ENCODE peak calls at places on chromosomes 1 and 21, in four cellular contexts. One of them, this sample, is unnamed.
A peak's percentile ranks its signal among the peaks of the same experiment; 100 is the strongest.

GRCh38 chr1:204130178-204130577 is 21.7 kb downstream of the ETNK2 start:
- DNase-seq in stomach: peak; percentile 71
- DNase-seq in HCT116: no peak
- DNase-seq in body of pancreas: peak; percentile 95
- DNase-seq in this sample: peak; percentile 77

GRCh38 chr1:179327679-179328078 is 34.1 kb downstream of the SOAT1 start:
- DNase-seq in HCT116: no peak
- DNase-seq in body of pancreas: no peak
- DNase-seq in stomach: no peak
- DNase-seq in this sample: no peak

GRCh38 chr1:178189814-178190213 is 95.9 kb downstream of the RASAL2 start:
- DNase-seq in body of pancreas: no peak
- DNase-seq in stomach: no peak
- DNase-seq in HCT116: peak; percentile 13
- DNase-seq in this sample: peak; percentile 61

GRCh38 chr21:34924767-34925425 is 124.2 kb downstream of the RUNX1 start:
- DNase-seq in HCT116: no peak
- DNase-seq in body of pancreas: no peak
- DNase-seq in stomach: no peak
- DNase-seq in this sample: no peak

GRCh38 chr1:169312084-169312954 is 55.3 kb downstream of the NME7 start:
- DNase-seq in body of pancreas: no peak
- DNase-seq in HCT116: peak; percentile 90
- DNase-seq in stomach: no peak
- DNase-seq in this sample: peak; percentile 16

GRCh38 chr1:83961571-83962295 is 37.2 kb downstream of the TTLL7 start:
- DNase-seq in stomach: no peak
- DNase-seq in HCT116: no peak
- DNase-seq in body of pancreas: no peak
- DNase-seq in this sample: no peak

GRCh38 chr1:213327318-213327667 is 276.3 kb downstream of the RPS6KC1 start:
- DNase-seq in HCT116: no peak
- DNase-seq in body of pancreas: peak; percentile 16
- DNase-seq in stomach: no peak
- DNase-seq in this sample: peak; percentile 38

GRCh38 chr1:87872692-87873091 is 544.0 kb downstream of the LMO4 start:
- DNase-seq in HCT116: no peak
- DNase-seq in body of pancreas: no peak
- DNase-seq in stomach: no peak
- DNase-seq in this sample: no peak

GRCh38 chr1:203765029-203765837 is at the start of gene LAX1:
- DNase-seq in stomach: peak; percentile 43
- DNase-seq in body of pancreas: no peak
- DNase-seq in HCT116: no peak
- DNase-seq in this sample: no peak

GRCh38 chr1:19484793-19485361 is 462 bp downstream of the CAPZB start:
- DNase-seq in HCT116: no peak
- DNase-seq in stomach: no peak
- DNase-seq in body of pancreas: no peak
- DNase-seq in this sample: peak; percentile 62

DNA sequence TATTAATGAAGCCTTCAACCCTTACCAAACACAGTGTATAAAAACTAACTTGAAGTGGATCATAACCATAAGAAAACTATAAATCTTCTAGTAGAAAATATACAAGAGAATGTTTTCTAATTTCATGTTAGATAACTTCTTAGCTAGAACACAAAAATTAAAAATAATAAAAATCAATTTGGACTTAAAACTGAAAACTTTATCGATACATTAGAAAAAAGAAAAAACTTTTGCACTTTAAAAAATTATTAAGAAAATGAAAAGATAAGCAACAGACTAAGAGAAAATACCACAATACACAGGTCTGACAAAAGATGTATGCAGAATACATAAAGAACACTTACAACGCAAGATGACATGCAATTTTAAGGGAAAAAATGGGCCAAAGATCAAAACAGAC is 8.7 kb downstream of the COP1 start:
- DNase-seq in stomach: no peak
- DNase-seq in body of pancreas: no peak
- DNase-seq in HCT116: no peak
- DNase-seq in this sample: no peak
- TF ChIP-seq POLR2A in stomach: no peak
- TF ChIP-seq POLR2A in body of pancreas: no peak
- TF ChIP-seq POLR2A in HCT116: no peak
- TF ChIP-seq POLR2A in this sample: no peak

GRCh38 chr1:163173121-163173520 is 29.6 kb downstream of the RGS5 start:
- DNase-seq in body of pancreas: no peak
- DNase-seq in HCT116: no peak
- DNase-seq in stomach: no peak
- DNase-seq in this sample: no peak

GRCh38 chr1:163176797-163177196 is 25.9 kb downstream of the RGS5 start:
- DNase-seq in stomach: no peak
- DNase-seq in body of pancreas: no peak
- DNase-seq in HCT116: no peak
- DNase-seq in this sample: no peak

GRCh38 chr1:163172596-163172995 is 30.1 kb downstream of the RGS5 start:
- DNase-seq in stomach: no peak
- DNase-seq in body of pancreas: no peak
- DNase-seq in HCT116: no peak
- DNase-seq in this sample: no peak

GRCh38 chr1:163171826-163172225 is 30.9 kb downstream of the RGS5 start:
- DNase-seq in stomach: no peak
- DNase-seq in body of pancreas: no peak
- DNase-seq in HCT116: no peak
- DNase-seq in this sample: no peak

GRCh38 chr1:163174524-163175437 is 27.9 kb downstream of the RGS5 start:
- DNase-seq in HCT116: peak; percentile 32
- DNase-seq in body of pancreas: peak; percentile 62
- DNase-seq in stomach: peak; percentile 66
- DNase-seq in this sample: peak; percentile 81
- H3K4me3 ChIP-seq in HCT116: no peak overlapping the region
- H3K4me3 ChIP-seq in body of pancreas: no peak overlapping the region
- H3K4me3 ChIP-seq in stomach: no peak overlapping the region
- H3K4me3 ChIP-seq in this sample: no peak overlapping the region

GRCh38 chr1:109474697-109475096 is 8.4 kb downstream of the SYPL2 start:
- DNase-seq in HCT116: no peak
- DNase-seq in body of pancreas: no peak
- DNase-seq in stomach: no peak
- DNase-seq in this sample: no peak
- H3K4me1 ChIP-seq in HCT116: peaks cover 11% of the 10 kb centered on the region
- H3K4me1 ChIP-seq in body of pancreas: no peaks in the 10 kb centered on the region
- H3K4me1 ChIP-seq in stomach: no peaks in the 10 kb centered on the region
- H3K4me1 ChIP-seq in this sample: no peaks in the 10 kb centered on the region

GRCh38 chr1:32334274-32334861 is 1.7 kb downstream of the MARCKSL1 start:
- DNase-seq in body of pancreas: no peak
- DNase-seq in stomach: no peak
- DNase-seq in HCT116: no peak
- DNase-seq in this sample: no peak
- TF ChIP-seq POLR2A in body of pancreas: no peak
- TF ChIP-seq POLR2A in stomach: no peak
- TF ChIP-seq POLR2A in HCT116: no peak
- TF ChIP-seq POLR2A in this sample: no peak

GRCh38 chr1:6183520-6183989 is 3.4 kb upstream of the CHD5 start:
- DNase-seq in body of pancreas: no peak
- DNase-seq in HCT116: no peak
- DNase-seq in stomach: no peak
- DNase-seq in this sample: no peak

GRCh38 chr1:6184083-6184783 is 4.1 kb upstream of the CHD5 start:
- DNase-seq in stomach: no peak
- DNase-seq in HCT116: no peak
- DNase-seq in body of pancreas: no peak
- DNase-seq in this sample: no peak

GRCh38 chr1:6188466-6188865 is 8.3 kb upstream of the CHD5 start:
- DNase-seq in HCT116: no peak
- DNase-seq in stomach: no peak
- DNase-seq in body of pancreas: no peak
- DNase-seq in this sample: no peak

GRCh38 chr1:6185635-6186382 is 5.7 kb upstream of the CHD5 start:
- DNase-seq in HCT116: no peak
- DNase-seq in body of pancreas: no peak
- DNase-seq in stomach: no peak
- DNase-seq in this sample: no peak

DNA sequence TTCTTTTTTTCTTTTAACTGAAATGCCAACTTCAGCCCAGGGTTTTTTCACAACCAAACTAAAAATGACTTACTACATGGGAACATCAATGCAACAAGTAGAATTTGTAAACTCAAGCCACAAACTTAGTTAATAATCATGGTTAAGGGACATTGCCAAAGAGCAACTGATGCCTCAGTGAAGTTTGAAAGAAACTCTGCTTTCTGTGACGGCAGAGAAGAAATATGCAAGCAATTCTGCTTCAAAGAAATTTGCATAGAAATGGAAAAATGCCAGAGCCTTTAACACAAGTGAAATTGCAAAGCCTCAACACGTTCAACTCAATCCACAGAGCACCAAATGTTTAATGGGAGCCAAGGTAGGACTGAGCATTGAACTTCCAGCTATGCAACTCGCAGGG is 5.0 kb upstream of the CHD5 start:
- DNase-seq in stomach: no peak
- DNase-seq in body of pancreas: no peak
- DNase-seq in HCT116: no peak
- DNase-seq in this sample: no peak
- H3K4me3 ChIP-seq in stomach: no peak overlapping the region
- H3K4me3 ChIP-seq in body of pancreas: no peak overlapping the region
- H3K4me3 ChIP-seq in HCT116: no peak overlapping the region
- H3K4me3 ChIP-seq in this sample: no peak overlapping the region

GRCh38 chr1:85576256-85576641 is 4.3 kb upstream of the CCN1 start:
- DNase-seq in HCT116: no peak
- DNase-seq in stomach: no peak
- DNase-seq in body of pancreas: no peak
- DNase-seq in this sample: peak; percentile 64
- H3K4me1 ChIP-seq in HCT116: peaks cover 48% of the 10 kb centered on the region
- H3K4me1 ChIP-seq in stomach: peaks cover 8% of the 10 kb centered on the region
- H3K4me1 ChIP-seq in body of pancreas: peaks cover 25% of the 10 kb centered on the region
- H3K4me1 ChIP-seq in this sample: peaks cover 7% of the 10 kb centered on the region

GRCh38 chr1:15849775-15850449 is 2.4 kb downstream of the SPEN start:
- DNase-seq in HCT116: peak; percentile 35
- DNase-seq in body of pancreas: peak; percentile 41
- DNase-seq in stomach: peak; percentile 29
- DNase-seq in this sample: peak; percentile 47

GRCh38 chr1:15848929-15849774 is 1.6 kb downstream of the SPEN start:
- DNase-seq in HCT116: peak; percentile 69
- DNase-seq in stomach: peak; percentile 86
- DNase-seq in body of pancreas: peak; percentile 84
- DNase-seq in this sample: peak; percentile 83

GRCh38 chr1:15847893-15848142 is 311 bp downstream of the SPEN start:
- DNase-seq in HCT116: no peak
- DNase-seq in stomach: no peak
- DNase-seq in body of pancreas: no peak
- DNase-seq in this sample: no peak

GRCh38 chr1:15848143-15848928 is 829 bp downstream of the SPEN start:
- DNase-seq in HCT116: no peak
- DNase-seq in body of pancreas: peak; percentile 41
- DNase-seq in stomach: peak; percentile 45
- DNase-seq in this sample: peak; percentile 38

DNA sequence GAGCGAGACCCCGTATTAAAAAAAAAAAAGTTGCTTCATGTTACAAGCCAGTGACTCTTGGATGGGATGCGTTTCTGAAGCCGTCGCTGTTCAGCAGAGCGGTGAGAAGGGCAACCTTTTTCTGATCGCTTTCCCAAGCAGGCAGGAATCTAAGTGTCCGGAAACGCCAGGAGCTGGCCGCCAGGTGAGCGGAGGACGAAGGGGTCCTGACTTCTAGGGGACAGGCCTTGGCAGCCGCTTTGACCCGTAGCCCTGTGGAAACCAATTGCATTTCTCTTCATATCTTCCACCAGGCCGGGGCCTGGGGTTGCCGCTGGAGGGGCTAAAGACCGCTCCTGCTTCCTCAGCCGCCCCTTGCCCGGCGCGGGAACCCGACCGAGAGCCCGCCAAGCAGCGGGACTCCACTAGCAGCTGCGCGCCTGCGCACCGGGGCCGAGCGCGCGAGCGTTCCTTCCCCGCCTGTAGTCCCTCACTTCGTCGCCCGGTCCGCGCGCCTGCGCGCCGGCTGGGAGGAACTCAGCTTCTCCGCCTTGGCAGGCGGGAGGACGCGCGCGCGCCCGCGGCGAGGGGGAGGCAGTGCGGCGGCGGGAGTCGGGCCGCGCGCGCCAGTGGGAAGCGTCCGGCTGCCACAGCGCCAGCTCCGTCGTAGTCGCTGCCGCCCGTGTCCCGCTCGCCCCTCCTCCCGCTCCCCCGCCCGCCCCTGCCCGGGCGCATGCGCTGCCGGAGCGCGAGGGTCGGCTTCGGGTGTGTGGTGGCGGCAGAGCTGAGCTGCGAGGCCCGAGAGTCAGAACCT is at the start of gene SPEN:
- DNase-seq in stomach: peak; percentile 99
- DNase-seq in HCT116: peak; percentile 93
- DNase-seq in body of pancreas: peak; percentile 97
- DNase-seq in this sample: peak; percentile 99
- TF ChIP-seq POLR2A in stomach: peak; percentile 61
- TF ChIP-seq POLR2A in HCT116: peak; percentile 64
- TF ChIP-seq POLR2A in body of pancreas: peak; percentile 96
- TF ChIP-seq POLR2A in this sample: peak; percentile 61

GRCh38 chr1:1293258-1293617 is 13.0 kb downstream of the SCNN1D start:
- DNase-seq in HCT116: no peak
- DNase-seq in stomach: no peak
- DNase-seq in body of pancreas: no peak
- DNase-seq in this sample: no peak
- H3K4me3 ChIP-seq in HCT116: no peak overlapping the region
- H3K4me3 ChIP-seq in stomach: no peak overlapping the region
- H3K4me3 ChIP-seq in body of pancreas: no peak overlapping the region
- H3K4me3 ChIP-seq in this sample: no peak overlapping the region

This sample was measured in adrenal gland.